ENCODE peak calls at places on chromosomes 4 and X, in five cellular contexts. Z is HepG2, N is K562, K is H1, C is GM12878. I is an unnamed sample. For H3K4me1, the result is how much of the 10 kb centered on the place peaks cover.

GRCh38 chr4:46508216-46508615 is 118.3 kb upstream of the GABRA2 start:
- DNase-seq in Z (no peak), N (no peak), K (no peak), C (no peak), I (no peak)

GRCh38 chr4:80072607-80073361 is at the start of gene ANTXR2:
- DNase-seq in Z (peak), N (peak), K (peak), C (no peak), I (peak)

GRCh38 chrX:23228454-23228853 is 106.2 kb upstream of the PTCHD1 start:
- DNase-seq in K (no peak), Z (no peak), C (no peak), N (no peak), I (no peak)

GRCh38 chr4:6032249-6033244 is 14.3 kb upstream of the C4orf50 start:
- DNase-seq in Z (no peak), K (no peak), N (peak), C (no peak), I (no peak)

GRCh38 chr4:113327513-113327912 is 278.1 kb downstream of the ANK2 start:
- DNase-seq in Z (no peak), C (no peak), N (no peak), K (no peak), I (no peak)

GRCh38 chrX:130174051-130174704 is 2.4 kb downstream of the RAB33A start:
- DNase-seq in C (no peak), Z (no peak), K (no peak), N (peak), I (no peak)

GRCh38 chrX:131830400-131831184 is 192.5 kb upstream of the STK26 start:
- DNase-seq in C (peak), K (peak), Z (peak), N (peak), I (peak)

GRCh38 chrX:42530027-42530426 is 247.9 kb downstream of the PPP1R2C start:
- DNase-seq in Z (no peak), C (no peak), N (no peak), K (no peak), I (no peak)

GRCh38 chr4:83285022-83285387 is 407 bp upstream of the COQ2 start:
- DNase-seq in C (no peak), K (no peak), N (peak), Z (no peak), I (no peak)

GRCh38 chrX:114058988-114059418 is 524.9 kb upstream of the HTR2C start:
- DNase-seq in C (no peak), K (no peak), Z (no peak), N (peak), I (no peak)

GRCh38 chrX:12814434-12814833 is 23.2 kb downstream of the PRPS2 start:
- DNase-seq in N (peak), C (peak), Z (peak), K (no peak), I (no peak)

GRCh38 chrX:17500145-17500579 is 125.2 kb downstream of the NHS start:
- DNase-seq in Z (no peak), K (no peak), C (no peak), N (no peak), I (peak)

GRCh38 chr4:138562544-138562961 is 320.4 kb upstream of the SLC7A11 start:
- DNase-seq in K (no peak), Z (no peak), C (peak), N (no peak), I (no peak)

GRCh38 chr4:37549003-37549402 is 137.2 kb downstream of the RELL1 start:
- DNase-seq in C (no peak), Z (no peak), N (no peak), K (no peak), I (no peak)

GRCh38 chr4:147596976-147597375 is 20.2 kb upstream of the TMEM184C start:
- DNase-seq in C (no peak), N (no peak), K (no peak), Z (no peak), I (no peak)

GRCh38 chr4:105978684-105979296 is 83.5 kb downstream of the NPNT start:
- DNase-seq in C (no peak), K (no peak), N (no peak), Z (no peak), I (no peak)

GRCh38 chrX:139851730-139852129 is 81.1 kb downstream of the ATP11C start:
- DNase-seq in C (no peak), Z (no peak), N (no peak), K (no peak), I (no peak)

GRCh38 chrX:154714925-154715324 is 36.0 kb downstream of the GAB3 start:
- DNase-seq in K (no peak), N (peak), Z (peak), C (no peak), I (peak)

GRCh38 chr4:169314906-169315305 is 44.1 kb upstream of the SH3RF1 start:
- DNase-seq in N (peak), K (no peak), Z (peak), C (no peak), I (peak)

GRCh38 chr4:73619351-73619750 is 885 bp downstream of the RASSF6 start:
- DNase-seq in N (no peak), C (no peak), K (no peak), Z (no peak), I (no peak)

GRCh38 chr4:73615613-73616012 is 4.6 kb downstream of the RASSF6 start:
- DNase-seq in N (no peak), K (peak), C (no peak), Z (peak), I (no peak)

GRCh38 chr4:73617256-73617655 is 3.0 kb downstream of the RASSF6 start:
- DNase-seq in Z (no peak), C (no peak), N (no peak), K (no peak), I (no peak)

GRCh38 chr4:73621357-73621756 is 1.1 kb upstream of the RASSF6 start:
- DNase-seq in C (no peak), Z (no peak), N (no peak), K (no peak), I (no peak)

DNA sequence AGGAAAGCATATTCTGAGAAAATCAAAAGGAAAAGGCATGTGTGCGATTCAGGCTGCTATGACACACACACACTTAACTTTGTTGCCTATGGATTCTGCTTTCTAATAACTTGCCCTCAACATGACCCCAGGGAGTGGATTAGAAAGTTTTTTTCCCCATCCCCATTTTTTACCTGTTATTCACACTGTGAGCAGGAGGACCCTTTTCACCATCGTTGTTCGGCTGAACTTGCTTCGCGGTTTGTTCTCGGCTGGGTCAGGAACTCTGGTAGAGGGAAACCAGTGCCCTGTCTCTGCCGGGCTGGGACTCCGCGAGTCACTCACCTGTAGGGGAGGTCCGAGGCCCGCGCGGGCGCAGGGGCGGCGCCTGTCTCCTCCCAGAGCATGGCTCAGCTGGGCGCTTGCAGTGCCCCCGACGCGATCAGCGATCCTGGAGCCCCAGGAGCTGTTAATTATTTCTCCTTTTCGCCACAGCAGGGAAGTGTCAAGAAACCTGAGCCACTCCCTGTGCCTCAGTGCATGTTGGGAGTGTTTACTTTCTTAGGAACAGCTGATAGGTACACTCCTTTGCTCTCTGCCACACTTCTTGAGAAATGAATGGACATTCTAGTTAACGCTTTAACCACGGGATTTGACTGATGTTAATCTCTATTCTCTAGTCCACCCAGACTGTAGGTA is at the start of gene RASSF6:
- DNase-seq in N (peak), K (peak), Z (no peak), C (no peak), I (peak)
- TF ChIP-seq POLR2A in N (no peak), K (no peak), Z (no peak), C (no peak), I (no peak)

GRCh38 chr4:152534541-152535231 is 1.2 kb downstream of the FBXW7 start:
- DNase-seq in Z (no peak), K (no peak), C (no peak), N (peak), I (no peak)
- H3K4me1 ChIP-seq in Z (half or more), K (under half), C (under half), N (under half), I (under half)

GRCh38 chr4:533318-534100 is 34.5 kb downstream of the PIGG start:
- DNase-seq in C (no peak), Z (no peak), K (no peak), N (no peak), I (no peak)
- TF ChIP-seq SP1 in C (no peak), Z (no peak), K (no peak), N (no peak), I (no peak)

GRCh38 chr4:76526585-76526990 is 91.6 kb downstream of the SHROOM3 start:
- DNase-seq in K (no peak), C (no peak), Z (peak), N (no peak), I (no peak)
- TF ChIP-seq POLR2A in K (no peak), C (no peak), Z (no peak), N (no peak), I (no peak)

GRCh38 chr4:10031663-10032590 is 10.6 kb upstream of the SLC2A9 start:
- DNase-seq in Z (no peak), N (no peak), C (no peak), K (no peak), I (no peak)

GRCh38 chr4:10030946-10031662 is 9.8 kb upstream of the SLC2A9 start:
- DNase-seq in K (no peak), Z (no peak), N (no peak), C (no peak), I (no peak)

GRCh38 chr4:10026485-10026884 is 5.2 kb upstream of the SLC2A9 start:
- DNase-seq in C (no peak), N (no peak), Z (no peak), K (no peak), I (no peak)

GRCh38 chr4:10029403-10029802 is 8.1 kb upstream of the SLC2A9 start:
- DNase-seq in C (no peak), K (no peak), Z (no peak), N (no peak), I (no peak)

GRCh38 chr4:10028910-10029309 is 7.6 kb upstream of the SLC2A9 start:
- DNase-seq in N (no peak), Z (no peak), K (no peak), C (no peak), I (no peak)
- H3K4me1 ChIP-seq in N (under half), Z (half or more), K (under half), C (under half), I (under half)

GRCh38 chr4:67483868-67484602 is 61.3 kb downstream of the CENPC start:
- DNase-seq in K (no peak), C (no peak), N (peak), Z (no peak), I (no peak)
- TF ChIP-seq SP1 in K (no peak), C (no peak), N (no peak), Z (no peak), I (no peak)

GRCh38 chrX:30889147-30890125 is at the start of gene TAB3:
- DNase-seq in K (peak), Z (peak), C (peak), N (peak), I (peak)
- TF ChIP-seq POLR2A in K (no peak), Z (peak), C (peak), N (peak), I (no peak)

GRCh38 chr4:183721207-183722081 is 62.4 kb downstream of the TRAPPC11 start:
- DNase-seq in K (peak), Z (peak), N (peak), C (no peak), I (no peak)
- H3K4me1 ChIP-seq in K (under half), Z (under half), N (under half), C (under half), I (under half)